ENCODE peak calls at places on chromosomes 16 and 17, in eight cellular contexts. One of them, this sample, is unnamed.

GRCh38 chr16:80014241-80014939 is 413.9 kb upstream of the MAF start:
- DNase-seq in activated CD8-positive, alpha-beta T cell treated with anti-CD3 and anti-CD28 coated beads for 36 hours: no peak
- DNase-seq in cardiac muscle cell: no peak
- DNase-seq in A549: peak
- DNase-seq in cardiac fibroblast: no peak
- DNase-seq in tibial nerve: no peak
- DNase-seq in left lung: no peak
- DNase-seq in WTC11: no peak
- DNase-seq in this sample: no peak

GRCh38 chr16:89905511-89906140 is 13.0 kb upstream of the MC1R start:
- DNase-seq in activated CD8-positive, alpha-beta T cell treated with anti-CD3 and anti-CD28 coated beads for 36 hours: no peak
- DNase-seq in cardiac muscle cell: no peak
- DNase-seq in A549: no peak
- DNase-seq in cardiac fibroblast: peak
- DNase-seq in tibial nerve: no peak
- DNase-seq in left lung: no peak
- DNase-seq in WTC11: no peak
- DNase-seq in this sample: no peak

GRCh38 chr17:31509095-31509804 is 117.8 kb downstream of the RAB11FIP4 start:
- DNase-seq in activated CD8-positive, alpha-beta T cell treated with anti-CD3 and anti-CD28 coated beads for 36 hours: peak
- DNase-seq in cardiac muscle cell: no peak
- DNase-seq in A549: no peak
- DNase-seq in cardiac fibroblast: no peak
- DNase-seq in tibial nerve: no peak
- DNase-seq in left lung: no peak
- DNase-seq in WTC11: no peak
- DNase-seq in this sample: no peak

GRCh38 chr16:58110590-58111330 is 18.4 kb downstream of the CFAP20 start:
- DNase-seq in activated CD8-positive, alpha-beta T cell treated with anti-CD3 and anti-CD28 coated beads for 36 hours: no peak
- DNase-seq in cardiac muscle cell: peak
- DNase-seq in A549: no peak
- DNase-seq in cardiac fibroblast: no peak
- DNase-seq in tibial nerve: no peak
- DNase-seq in left lung: no peak
- DNase-seq in WTC11: no peak
- DNase-seq in this sample: no peak

GRCh38 chr16:67163903-67164558 is 514 bp upstream of the HSF4 start:
- DNase-seq in activated CD8-positive, alpha-beta T cell treated with anti-CD3 and anti-CD28 coated beads for 36 hours: peak
- DNase-seq in cardiac muscle cell: no peak
- DNase-seq in A549: no peak
- DNase-seq in cardiac fibroblast: no peak
- DNase-seq in tibial nerve: no peak
- DNase-seq in left lung: no peak
- DNase-seq in WTC11: no peak
- DNase-seq in this sample: no peak

GRCh38 chr17:58538801-58539410 is 24.5 kb upstream of the MTMR4 start:
- DNase-seq in activated CD8-positive, alpha-beta T cell treated with anti-CD3 and anti-CD28 coated beads for 36 hours: no peak
- DNase-seq in cardiac muscle cell: peak
- DNase-seq in A549: no peak
- DNase-seq in cardiac fibroblast: no peak
- DNase-seq in tibial nerve: no peak
- DNase-seq in left lung: no peak
- DNase-seq in WTC11: no peak
- DNase-seq in this sample: no peak

GRCh38 chr16:27977966-27978365 is 85.5 kb downstream of the GSG1L start:
- DNase-seq in activated CD8-positive, alpha-beta T cell treated with anti-CD3 and anti-CD28 coated beads for 36 hours: no peak
- DNase-seq in cardiac muscle cell: no peak
- DNase-seq in A549: no peak
- DNase-seq in cardiac fibroblast: peak
- DNase-seq in tibial nerve: no peak
- DNase-seq in left lung: no peak
- DNase-seq in WTC11: no peak
- DNase-seq in this sample: peak

GRCh38 chr16:58012481-58012880 is 11.3 kb downstream of the USB1 start:
- DNase-seq in activated CD8-positive, alpha-beta T cell treated with anti-CD3 and anti-CD28 coated beads for 36 hours: no peak
- DNase-seq in cardiac muscle cell: peak
- DNase-seq in A549: no peak
- DNase-seq in cardiac fibroblast: no peak
- DNase-seq in tibial nerve: no peak
- DNase-seq in left lung: no peak
- DNase-seq in WTC11: no peak
- DNase-seq in this sample: peak

GRCh38 chr16:25223964-25224363 is 7.2 kb downstream of the AQP8 start:
- DNase-seq in activated CD8-positive, alpha-beta T cell treated with anti-CD3 and anti-CD28 coated beads for 36 hours: no peak
- DNase-seq in cardiac muscle cell: no peak
- DNase-seq in A549: no peak
- DNase-seq in cardiac fibroblast: no peak
- DNase-seq in tibial nerve: no peak
- DNase-seq in left lung: no peak
- DNase-seq in WTC11: no peak
- DNase-seq in this sample: no peak

GRCh38 chr16:70267516-70267915 is 15.8 kb upstream of the EXOSC6 start:
- DNase-seq in activated CD8-positive, alpha-beta T cell treated with anti-CD3 and anti-CD28 coated beads for 36 hours: no peak
- DNase-seq in cardiac muscle cell: peak
- DNase-seq in A549: peak
- DNase-seq in cardiac fibroblast: peak
- DNase-seq in tibial nerve: no peak
- DNase-seq in left lung: no peak
- DNase-seq in WTC11: peak
- DNase-seq in this sample: no peak

GRCh38 chr16:55059146-55059545 is 128.5 kb downstream of the IRX5 start:
- DNase-seq in activated CD8-positive, alpha-beta T cell treated with anti-CD3 and anti-CD28 coated beads for 36 hours: no peak
- DNase-seq in cardiac muscle cell: no peak
- DNase-seq in A549: no peak
- DNase-seq in cardiac fibroblast: no peak
- DNase-seq in tibial nerve: no peak
- DNase-seq in left lung: no peak
- DNase-seq in WTC11: no peak
- DNase-seq in this sample: no peak

GRCh38 chr16:31228206-31228605 is 11.3 kb upstream of the PYDC1 start:
- DNase-seq in activated CD8-positive, alpha-beta T cell treated with anti-CD3 and anti-CD28 coated beads for 36 hours: no peak
- DNase-seq in cardiac muscle cell: no peak
- DNase-seq in A549: no peak
- DNase-seq in cardiac fibroblast: no peak
- DNase-seq in tibial nerve: no peak
- DNase-seq in left lung: no peak
- DNase-seq in WTC11: no peak
- DNase-seq in this sample: no peak

GRCh38 chr17:46773676-46774075 is 44.8 kb downstream of the WNT3 start:
- DNase-seq in activated CD8-positive, alpha-beta T cell treated with anti-CD3 and anti-CD28 coated beads for 36 hours: no peak
- DNase-seq in cardiac muscle cell: no peak
- DNase-seq in A549: no peak
- DNase-seq in cardiac fibroblast: no peak
- DNase-seq in tibial nerve: no peak
- DNase-seq in left lung: no peak
- DNase-seq in WTC11: peak
- DNase-seq in this sample: no peak

GRCh38 chr16:2715519-2715918 is 4.5 kb downstream of the PRSS27 start:
- DNase-seq in activated CD8-positive, alpha-beta T cell treated with anti-CD3 and anti-CD28 coated beads for 36 hours: peak
- DNase-seq in cardiac muscle cell: peak
- DNase-seq in A549: no peak
- DNase-seq in cardiac fibroblast: peak
- DNase-seq in tibial nerve: peak
- DNase-seq in left lung: peak
- DNase-seq in WTC11: peak
- DNase-seq in this sample: peak

GRCh38 chr17:68580236-68580903 is 20.8 kb downstream of the FAM20A start:
- DNase-seq in activated CD8-positive, alpha-beta T cell treated with anti-CD3 and anti-CD28 coated beads for 36 hours: no peak
- DNase-seq in cardiac muscle cell: no peak
- DNase-seq in A549: no peak
- DNase-seq in cardiac fibroblast: peak
- DNase-seq in tibial nerve: peak
- DNase-seq in left lung: peak
- DNase-seq in WTC11: no peak
- DNase-seq in this sample: no peak

DNA sequence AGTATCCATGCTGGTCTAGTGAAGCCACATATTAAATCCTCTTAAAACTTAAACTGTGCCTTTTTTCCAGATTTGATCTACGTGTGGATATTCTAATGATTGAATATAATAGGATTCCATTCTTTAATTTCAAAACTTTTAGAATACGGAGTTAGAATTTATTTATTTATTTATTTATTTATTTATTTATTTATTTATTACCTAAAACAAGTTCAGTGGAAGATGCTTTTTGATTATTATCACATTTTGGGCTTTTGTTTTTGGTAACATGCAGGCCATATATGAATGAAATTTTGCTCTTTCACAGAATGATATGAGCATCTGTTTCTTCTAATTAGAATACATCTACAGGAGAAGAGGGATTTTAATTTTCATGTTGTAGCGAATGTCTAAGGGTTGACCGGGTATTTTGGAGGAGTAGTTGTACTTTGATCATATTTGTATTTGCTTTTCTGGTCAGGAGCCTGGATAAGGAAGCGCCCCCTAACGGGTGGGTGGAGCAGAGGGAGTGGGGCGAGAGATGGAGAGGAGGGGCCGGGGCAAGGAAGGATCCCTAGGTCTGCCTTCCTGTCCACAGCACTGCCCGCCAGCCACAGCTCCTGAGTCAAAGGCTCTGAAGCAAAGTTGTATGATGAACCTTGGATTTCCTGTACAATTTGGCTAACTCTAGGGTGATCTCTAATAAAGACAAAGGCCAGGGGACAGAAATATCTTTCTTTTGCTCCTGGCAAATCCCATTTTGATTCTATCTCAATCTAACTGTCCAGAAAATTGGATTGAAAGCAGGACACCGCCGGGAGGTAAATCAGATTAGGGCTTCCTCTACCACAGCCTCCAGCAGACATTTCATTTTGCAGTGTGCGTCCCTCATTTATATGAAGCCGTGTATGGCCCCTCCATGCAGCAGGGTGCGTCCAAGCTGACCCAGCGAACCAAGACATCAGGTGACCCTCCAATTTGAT is 149.1 kb downstream of the PRKCA start:
- DNase-seq in activated CD8-positive, alpha-beta T cell treated with anti-CD3 and anti-CD28 coated beads for 36 hours: no peak
- DNase-seq in cardiac muscle cell: peak
- DNase-seq in A549: peak
- DNase-seq in cardiac fibroblast: no peak
- DNase-seq in tibial nerve: no peak
- DNase-seq in left lung: no peak
- DNase-seq in WTC11: peak
- DNase-seq in this sample: no peak
- TF ChIP-seq CTCF in activated CD8-positive, alpha-beta T cell treated with anti-CD3 and anti-CD28 coated beads for 36 hours: no peak
- TF ChIP-seq CTCF in cardiac muscle cell: peak
- TF ChIP-seq CTCF in A549: peak
- TF ChIP-seq CTCF in cardiac fibroblast: peak
- TF ChIP-seq CTCF in tibial nerve: no peak
- TF ChIP-seq CTCF in left lung: no peak
- TF ChIP-seq CTCF in WTC11: peak
- TF ChIP-seq CTCF in this sample: no peak

GRCh38 chr17:81426676-81427445 is 31.6 kb downstream of the BAHCC1 start:
- DNase-seq in activated CD8-positive, alpha-beta T cell treated with anti-CD3 and anti-CD28 coated beads for 36 hours: no peak
- DNase-seq in cardiac muscle cell: no peak
- DNase-seq in A549: no peak
- DNase-seq in cardiac fibroblast: no peak
- DNase-seq in tibial nerve: no peak
- DNase-seq in left lung: no peak
- DNase-seq in WTC11: no peak
- DNase-seq in this sample: peak
- TF ChIP-seq CTCF in activated CD8-positive, alpha-beta T cell treated with anti-CD3 and anti-CD28 coated beads for 36 hours: no peak
- TF ChIP-seq CTCF in cardiac muscle cell: no peak
- TF ChIP-seq CTCF in A549: no peak
- TF ChIP-seq CTCF in cardiac fibroblast: no peak
- TF ChIP-seq CTCF in tibial nerve: no peak
- TF ChIP-seq CTCF in left lung: no peak
- TF ChIP-seq CTCF in WTC11: no peak
- TF ChIP-seq CTCF in this sample: peak

DNA sequence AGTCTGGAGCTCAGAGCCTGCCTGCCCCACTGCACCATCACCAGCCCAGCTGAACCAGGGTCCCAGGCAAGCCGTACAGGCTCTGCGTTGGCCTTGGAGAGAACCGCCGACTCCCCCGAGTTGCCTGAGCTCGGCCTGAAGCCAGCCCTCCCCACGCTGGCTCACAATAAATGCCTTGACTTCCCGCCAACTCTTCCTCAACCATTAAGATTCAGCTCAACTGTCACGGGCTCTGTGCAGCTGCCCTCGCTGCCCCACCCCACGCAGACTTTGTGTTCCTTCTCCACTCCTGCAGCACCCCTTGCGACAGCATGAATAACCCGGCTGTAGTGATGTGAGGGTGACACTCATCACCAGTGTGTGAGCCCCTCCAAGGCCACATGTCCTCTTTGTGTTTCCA is 4.8 kb upstream of the QPRT start:
- DNase-seq in activated CD8-positive, alpha-beta T cell treated with anti-CD3 and anti-CD28 coated beads for 36 hours: no peak
- DNase-seq in cardiac muscle cell: no peak
- DNase-seq in A549: no peak
- DNase-seq in cardiac fibroblast: peak
- DNase-seq in tibial nerve: peak
- DNase-seq in left lung: no peak
- DNase-seq in WTC11: no peak
- DNase-seq in this sample: peak
- TF ChIP-seq CTCF in activated CD8-positive, alpha-beta T cell treated with anti-CD3 and anti-CD28 coated beads for 36 hours: no peak
- TF ChIP-seq CTCF in cardiac muscle cell: no peak
- TF ChIP-seq CTCF in A549: no peak
- TF ChIP-seq CTCF in cardiac fibroblast: no peak
- TF ChIP-seq CTCF in tibial nerve: no peak
- TF ChIP-seq CTCF in left lung: no peak
- TF ChIP-seq CTCF in WTC11: no peak
- TF ChIP-seq CTCF in this sample: no peak

GRCh38 chr16:13937411-13937810 is 17.5 kb downstream of the ERCC4 start:
- DNase-seq in activated CD8-positive, alpha-beta T cell treated with anti-CD3 and anti-CD28 coated beads for 36 hours: no peak
- DNase-seq in cardiac muscle cell: no peak
- DNase-seq in A549: no peak
- DNase-seq in cardiac fibroblast: no peak
- DNase-seq in tibial nerve: no peak
- DNase-seq in left lung: no peak
- DNase-seq in WTC11: no peak
- DNase-seq in this sample: no peak

GRCh38 chr16:13931845-13932244 is 11.9 kb downstream of the ERCC4 start:
- DNase-seq in activated CD8-positive, alpha-beta T cell treated with anti-CD3 and anti-CD28 coated beads for 36 hours: peak
- DNase-seq in cardiac muscle cell: no peak
- DNase-seq in A549: no peak
- DNase-seq in cardiac fibroblast: no peak
- DNase-seq in tibial nerve: no peak
- DNase-seq in left lung: no peak
- DNase-seq in WTC11: no peak
- DNase-seq in this sample: no peak

GRCh38 chr16:13938480-13938879 is 18.5 kb downstream of the ERCC4 start:
- DNase-seq in activated CD8-positive, alpha-beta T cell treated with anti-CD3 and anti-CD28 coated beads for 36 hours: no peak
- DNase-seq in cardiac muscle cell: no peak
- DNase-seq in A549: no peak
- DNase-seq in cardiac fibroblast: no peak
- DNase-seq in tibial nerve: no peak
- DNase-seq in left lung: no peak
- DNase-seq in WTC11: no peak
- DNase-seq in this sample: no peak

GRCh38 chr16:13936596-13937081 is 16.7 kb downstream of the ERCC4 start:
- DNase-seq in activated CD8-positive, alpha-beta T cell treated with anti-CD3 and anti-CD28 coated beads for 36 hours: peak
- DNase-seq in cardiac muscle cell: no peak
- DNase-seq in A549: peak
- DNase-seq in cardiac fibroblast: peak
- DNase-seq in tibial nerve: peak
- DNase-seq in left lung: peak
- DNase-seq in WTC11: no peak
- DNase-seq in this sample: no peak

DNA sequence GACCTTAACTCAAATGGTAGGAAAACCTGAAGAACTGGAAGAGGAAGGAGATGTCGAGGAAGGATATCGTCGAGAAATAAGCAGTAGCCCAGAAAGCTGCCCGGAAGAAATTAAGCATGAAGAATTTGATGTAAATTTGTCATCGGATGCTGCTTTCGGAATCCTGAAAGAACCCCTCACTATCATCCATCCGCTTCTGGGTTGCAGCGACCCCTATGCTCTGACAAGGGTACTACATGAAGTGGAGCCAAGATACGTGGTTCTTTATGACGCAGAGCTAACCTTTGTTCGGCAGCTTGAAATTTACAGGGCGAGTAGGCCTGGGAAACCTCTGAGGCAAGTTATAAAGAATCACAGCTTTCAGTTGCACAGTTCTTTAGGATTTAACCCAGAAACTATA is 15.5 kb downstream of the ERCC4 start:
- DNase-seq in activated CD8-positive, alpha-beta T cell treated with anti-CD3 and anti-CD28 coated beads for 36 hours: peak
- DNase-seq in cardiac muscle cell: no peak
- DNase-seq in A549: peak
- DNase-seq in cardiac fibroblast: no peak
- DNase-seq in tibial nerve: no peak
- DNase-seq in left lung: no peak
- DNase-seq in WTC11: peak
- DNase-seq in this sample: no peak
- TF ChIP-seq CTCF in activated CD8-positive, alpha-beta T cell treated with anti-CD3 and anti-CD28 coated beads for 36 hours: peak
- TF ChIP-seq CTCF in cardiac muscle cell: peak
- TF ChIP-seq CTCF in A549: peak
- TF ChIP-seq CTCF in cardiac fibroblast: peak
- TF ChIP-seq CTCF in tibial nerve: no peak
- TF ChIP-seq CTCF in left lung: no peak
- TF ChIP-seq CTCF in WTC11: peak
- TF ChIP-seq CTCF in this sample: peak